ENCODE peak calls at places on chromosomes 1 and 21, in nine cellular contexts. G, R, V, L, E, J, F, W and B are unnamed samples.

GRCh38 chr1:89998306-89998705 is 3.4 kb downstream of the ZNF326 start:
- DNase-seq in G (no peak), R (no peak), V (no peak), L (no peak), E (peak), J (no peak), F (no peak), W (no peak), B (no peak)

GRCh38 chr1:66528580-66528979 is 5.4 kb upstream of the SGIP1 start:
- DNase-seq in G (no peak), R (no peak), V (no peak), L (no peak), E (no peak), J (no peak), F (no peak), W (no peak), B (no peak)

GRCh38 chr1:46183926-46184557 is 7.8 kb upstream of the P3R3URF start:
- DNase-seq in G (no peak), R (no peak), V (no peak), L (no peak), E (no peak), J (no peak), F (no peak), W (no peak), B (no peak)

GRCh38 chr1:88985033-88985432 is 7.4 kb downstream of the KYAT3 start:
- DNase-seq in G (no peak), R (no peak), V (peak), L (no peak), E (peak), J (peak), F (peak), W (peak), B (no peak)

GRCh38 chr1:25615563-25616079 is 970 bp upstream of the MAN1C1 start:
- DNase-seq in G (no peak), R (no peak), V (no peak), L (no peak), E (no peak), J (no peak), F (no peak), W (no peak), B (no peak)

GRCh38 chr1:195530961-195531360 is 1077.3 kb downstream of the KCNT2 start:
- DNase-seq in G (no peak), R (no peak), V (no peak), L (no peak), E (no peak), J (no peak), F (no peak), W (no peak), B (no peak)

GRCh38 chr1:172720325-172720724 is 61.4 kb downstream of the FASLG start:
- DNase-seq in G (no peak), R (no peak), V (no peak), L (no peak), E (no peak), J (no peak), F (no peak), W (no peak), B (no peak)

GRCh38 chr1:36093919-36094318 is 5.2 kb downstream of the ADPRS start:
- DNase-seq in G (no peak), R (no peak), V (no peak), L (no peak), E (no peak), J (no peak), F (no peak), W (no peak), B (no peak)

GRCh38 chr1:37795340-37796110 is 1.9 kb downstream of the MANEAL start:
- DNase-seq in G (peak), R (peak), V (peak), L (no peak), E (peak), J (no peak), F (peak), W (peak), B (peak)

GRCh38 chr1:150718225-150718891 is 2.3 kb downstream of the HORMAD1 start:
- DNase-seq in G (no peak), R (no peak), V (no peak), L (no peak), E (no peak), J (no peak), F (no peak), W (no peak), B (no peak)

GRCh38 chr21:36966846-36967657 is 583 bp upstream of the HLCS start:
- DNase-seq in G (no peak), R (no peak), V (no peak), L (no peak), E (peak), J (no peak), F (no peak), W (no peak), B (no peak)

GRCh38 chr1:19203440-19203839 is 6.6 kb downstream of the UBR4 start:
- DNase-seq in G (no peak), R (no peak), V (peak), L (peak), E (no peak), J (no peak), F (peak), W (peak), B (no peak)

GRCh38 chr1:226681652-226682493 is 57.2 kb downstream of the ITPKB start:
- DNase-seq in G (no peak), R (no peak), V (no peak), L (no peak), E (no peak), J (no peak), F (no peak), W (no peak), B (no peak)

GRCh38 chr1:105874621-105875020 is 1181.9 kb upstream of the PRMT6 start:
- DNase-seq in G (no peak), R (no peak), V (no peak), L (no peak), E (no peak), J (no peak), F (no peak), W (no peak), B (no peak)

GRCh38 chr1:198922638-198923430 is 284.0 kb downstream of the PTPRC start:
- DNase-seq in G (no peak), R (no peak), V (no peak), L (no peak), E (no peak), J (no peak), F (no peak), W (no peak), B (no peak)

GRCh38 chr1:40709100-40709801 is 17.7 kb downstream of the NFYC start:
- DNase-seq in G (peak), R (peak), V (peak), L (peak), E (peak), J (peak), F (peak), W (peak), B (peak)

GRCh38 chr1:70442486-70442885 is 31.4 kb downstream of the CTH start:
- DNase-seq in G (no peak), R (no peak), V (no peak), L (no peak), E (no peak), J (no peak), F (no peak), W (no peak), B (no peak)

GRCh38 chr1:93620841-93621210 is 60.8 kb downstream of the BCAR3 start:
- DNase-seq in G (no peak), R (no peak), V (peak), L (no peak), E (no peak), J (no peak), F (no peak), W (no peak), B (no peak)

GRCh38 chr1:205454903-205455335 is 926 bp downstream of the BLACAT1 start:
- DNase-seq in G (no peak), R (no peak), V (no peak), L (no peak), E (no peak), J (no peak), F (no peak), W (no peak), B (no peak)

GRCh38 chr1:110152133-110152785 is 2.0 kb downstream of the SLC6A17 start:
- DNase-seq in G (no peak), R (no peak), V (no peak), L (no peak), E (no peak), J (no peak), F (peak), W (no peak), B (no peak)

GRCh38 chr1:28886731-28887417 is 27.5 kb upstream of the EPB41 start:
- DNase-seq in G (peak), R (peak), V (peak), L (peak), E (peak), J (peak), F (peak), W (peak), B (peak)

GRCh38 chr1:91546301-91546581 is 45.6 kb downstream of the CDC7 start:
- DNase-seq in G (no peak), R (no peak), V (no peak), L (no peak), E (no peak), J (no peak), F (no peak), W (no peak), B (no peak)

GRCh38 chr1:145782166-145783099 is 41.5 kb downstream of the RNF115 start:
- DNase-seq in G (no peak), R (no peak), V (no peak), L (no peak), E (no peak), J (peak), F (peak), W (no peak), B (no peak)

GRCh38 chr1:213600879-213601278 is 386.9 kb upstream of the PROX1 start:
- DNase-seq in G (no peak), R (no peak), V (no peak), L (no peak), E (no peak), J (no peak), F (no peak), W (no peak), B (no peak)

GRCh38 chr1:155086182-155086741 is 7.6 kb downstream of the EFNA3 start:
- DNase-seq in G (peak), R (peak), V (peak), L (no peak), E (peak), J (no peak), F (peak), W (peak), B (peak)

GRCh38 chr1:102897537-102897936 is 210.8 kb downstream of the COL11A1 start:
- DNase-seq in G (no peak), R (no peak), V (no peak), L (no peak), E (peak), J (no peak), F (no peak), W (no peak), B (no peak)

GRCh38 chr1:222124602-222125001 is 382.7 kb upstream of the DUSP10 start:
- DNase-seq in G (no peak), R (no peak), V (no peak), L (no peak), E (no peak), J (no peak), F (no peak), W (no peak), B (no peak)

GRCh38 chr1:23657659-23658275 is 33.8 kb upstream of the RPL11 start:
- DNase-seq in G (peak), R (peak), V (peak), L (no peak), E (peak), J (peak), F (peak), W (peak), B (peak)

GRCh38 chr1:39088658-39089057 is 62.5 kb downstream of the NDUFS5 start:
- DNase-seq in G (no peak), R (no peak), V (no peak), L (no peak), E (no peak), J (no peak), F (no peak), W (no peak), B (no peak)

GRCh38 chr1:39087109-39087834 is 61.1 kb downstream of the NDUFS5 start:
- DNase-seq in G (no peak), R (peak), V (no peak), L (no peak), E (peak), J (no peak), F (no peak), W (no peak), B (no peak)

GRCh38 chr1:39086386-39087108 is 60.4 kb downstream of the NDUFS5 start:
- DNase-seq in G (no peak), R (no peak), V (no peak), L (no peak), E (peak), J (no peak), F (no peak), W (no peak), B (no peak)

GRCh38 chr1:39090757-39091156 is 64.6 kb downstream of the NDUFS5 start:
- DNase-seq in G (no peak), R (no peak), V (no peak), L (no peak), E (no peak), J (no peak), F (no peak), W (no peak), B (no peak)

GRCh38 chr1:39089811-39090519 is 63.8 kb downstream of the NDUFS5 start:
- DNase-seq in G (no peak), R (no peak), V (no peak), L (no peak), E (peak), J (no peak), F (no peak), W (no peak), B (no peak)
- TF ChIP-seq CTCF in G (no peak), R (no peak), V (no peak), L (no peak), E (no peak), J (no peak), F (no peak), W (no peak), B (no peak)

DNA sequence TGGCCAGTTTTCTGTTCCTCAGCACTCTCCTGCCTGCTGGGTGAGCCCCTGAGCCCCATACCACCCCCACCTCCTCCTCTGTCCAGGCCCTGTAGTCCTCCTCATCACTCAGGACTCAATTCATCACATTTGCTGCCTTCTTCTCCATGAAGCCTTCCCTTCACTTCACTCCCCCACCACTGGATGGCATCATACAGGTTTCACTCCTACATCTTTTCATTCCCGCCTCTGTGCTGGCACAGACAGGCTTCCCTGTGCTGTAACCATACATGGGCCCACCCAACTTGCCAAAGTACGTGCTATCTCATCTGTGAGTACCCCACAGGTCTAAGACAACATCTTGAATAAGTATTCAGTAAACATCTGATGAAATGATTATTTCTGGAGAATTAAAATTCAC is 56.9 kb downstream of the SLC45A1 start:
- DNase-seq in G (no peak), R (no peak), V (peak), L (no peak), E (peak), J (peak), F (peak), W (no peak), B (peak)
- TF ChIP-seq CTCF in G (peak), R (peak), V (no peak), L (peak), E (peak), J (peak), F (no peak), W (no peak), B (peak)

GRCh38 chr1:22112505-22112904 is 30.4 kb downstream of the WNT4 start:
- DNase-seq in G (no peak), R (no peak), V (no peak), L (no peak), E (no peak), J (no peak), F (no peak), W (no peak), B (no peak)
- TF ChIP-seq CTCF in G (no peak), R (no peak), V (no peak), L (no peak), E (no peak), J (no peak), F (no peak), W (no peak), B (no peak)

DNA sequence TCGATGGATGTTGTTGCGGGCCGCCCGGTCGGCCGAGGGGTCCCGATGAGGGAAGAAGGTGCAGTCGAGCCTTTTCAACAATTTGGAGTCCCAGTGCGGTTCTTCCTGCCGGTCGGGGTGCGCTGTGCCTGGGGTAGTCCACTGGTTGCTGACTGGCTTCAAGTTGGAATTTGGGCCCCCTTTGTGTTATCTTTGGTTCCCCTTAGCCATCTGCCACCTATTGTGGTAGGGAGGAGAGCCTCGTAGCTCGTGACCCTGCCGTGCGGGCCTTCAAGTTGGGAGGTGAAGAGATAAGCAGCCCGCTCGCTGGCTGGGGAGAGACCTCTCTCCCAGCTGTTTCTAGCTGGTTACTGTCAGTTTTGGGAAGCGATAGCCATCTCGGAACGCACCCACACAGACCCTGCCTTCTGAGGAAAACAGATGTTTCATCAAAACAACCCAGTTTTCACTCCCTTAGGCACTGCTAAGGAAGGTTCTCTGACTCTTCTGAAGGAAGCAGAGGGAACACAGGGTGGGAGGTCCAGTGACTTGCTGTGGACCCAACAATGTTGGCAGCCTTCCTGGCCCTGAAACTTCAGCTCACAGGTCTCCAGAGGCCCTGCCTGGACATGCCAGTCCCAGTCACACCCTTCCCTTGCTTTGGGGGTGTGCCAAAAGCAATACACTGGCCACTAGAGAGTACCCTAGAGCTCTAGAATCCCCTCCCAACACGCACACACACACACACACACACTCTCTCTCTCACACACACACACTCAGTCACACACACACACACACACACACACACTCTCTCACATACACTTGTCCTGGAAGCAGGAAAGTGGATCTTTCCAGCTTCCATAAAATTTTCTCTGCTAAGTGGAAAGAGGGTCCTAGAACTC is 1.0 kb downstream of the BTG2 start:
- DNase-seq in G (peak), R (peak), V (peak), L (peak), E (peak), J (peak), F (peak), W (peak), B (peak)
- TF ChIP-seq CTCF in G (no peak), R (no peak), V (no peak), L (no peak), E (peak), J (peak), F (peak), W (no peak), B (peak)

GRCh38 chr1:203286161-203286984 is 18.9 kb upstream of the BTG2 start:
- DNase-seq in G (no peak), R (no peak), V (peak), L (no peak), E (no peak), J (no peak), F (no peak), W (peak), B (no peak)
- TF ChIP-seq CTCF in G (peak), R (no peak), V (no peak), L (no peak), E (no peak), J (no peak), F (no peak), W (no peak), B (no peak)

GRCh38 chr1:182404764-182405163 is 4.3 kb upstream of the TEDDM1 start:
- DNase-seq in G (no peak), R (no peak), V (no peak), L (no peak), E (no peak), J (no peak), F (no peak), W (no peak), B (no peak)
- TF ChIP-seq CTCF in G (no peak), R (no peak), V (no peak), L (no peak), E (no peak), J (peak), F (no peak), W (no peak), B (peak)

GRCh38 chr1:241968618-241969017 is 11.1 kb downstream of the BECN2 start:
- DNase-seq in G (no peak), R (no peak), V (no peak), L (no peak), E (no peak), J (no peak), F (no peak), W (no peak), B (no peak)

GRCh38 chr1:241963722-241964121 is 6.2 kb downstream of the BECN2 start:
- DNase-seq in G (no peak), R (no peak), V (no peak), L (no peak), E (no peak), J (no peak), F (no peak), W (no peak), B (no peak)

GRCh38 chr1:241964550-241965241 is 7.1 kb downstream of the BECN2 start:
- DNase-seq in G (peak), R (no peak), V (no peak), L (no peak), E (no peak), J (no peak), F (no peak), W (no peak), B (no peak)
- TF ChIP-seq CTCF in G (no peak), R (no peak), V (no peak), L (no peak), E (no peak), J (no peak), F (no peak), W (no peak), B (no peak)

GRCh38 chr1:212110617-212111016 is 75.1 kb downstream of the DTL start:
- DNase-seq in G (peak), R (no peak), V (peak), L (no peak), E (peak), J (no peak), F (no peak), W (no peak), B (no peak)
- TF ChIP-seq CTCF in G (no peak), R (no peak), V (no peak), L (no peak), E (peak), J (no peak), F (no peak), W (no peak), B (no peak)

DNA sequence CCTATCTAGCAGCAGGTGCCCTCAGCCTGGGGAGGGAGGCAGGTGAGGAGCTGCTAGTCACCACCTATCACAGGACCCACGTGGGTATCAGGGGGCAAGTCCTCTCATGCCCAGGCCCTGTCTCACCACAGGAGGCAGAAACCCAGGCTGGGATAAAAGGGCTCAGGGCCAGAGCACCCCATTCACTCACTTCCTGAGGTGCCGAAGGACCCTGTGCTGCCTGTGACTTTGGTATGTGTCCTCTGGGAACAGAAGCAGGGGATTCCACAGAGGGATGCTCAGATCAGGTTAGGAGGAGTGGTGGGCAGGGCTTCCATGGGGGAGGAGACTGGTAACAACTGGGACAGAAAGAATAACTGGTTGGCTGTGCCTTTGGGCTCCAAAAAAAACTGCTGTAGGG is at the start of gene LCE1E:
- DNase-seq in G (no peak), R (no peak), V (no peak), L (no peak), E (no peak), J (no peak), F (peak), W (no peak), B (no peak)
- TF ChIP-seq CTCF in G (no peak), R (no peak), V (no peak), L (no peak), E (no peak), J (no peak), F (no peak), W (no peak), B (no peak)

GRCh38 chr21:30268608-30269197 is 14.0 kb downstream of the KRTAP24-1 start:
- DNase-seq in G (no peak), R (no peak), V (no peak), L (no peak), E (peak), J (no peak), F (no peak), W (no peak), B (peak)
- TF ChIP-seq CTCF in G (no peak), R (no peak), V (no peak), L (no peak), E (peak), J (no peak), F (no peak), W (no peak), B (peak)